ENCODE peak calls at places on chromosomes 4 and X, in five cellular contexts. O is HEK293T, A is choroid plexus epithelial cell, E is LoVo, U is SK-MEL-5. T is an unnamed sample.

GRCh38 chr4:25313194-25313895 is 771 bp downstream of the ZCCHC4 start:
- DNase-seq in O (peak; percentile 14), E (no peak), U (no peak), A (peak; percentile 13), T (no peak)

GRCh38 chr4:86595426-86595805 is 1.3 kb downstream of the PTPN13 start:
- DNase-seq in U (no peak), E (peak; percentile 48), A (no peak), O (peak; percentile 15), T (no peak)

GRCh38 chr4:36285784-36286480 is 4.5 kb downstream of the DTHD1 start:
- DNase-seq in O (no peak), U (no peak), A (no peak), E (peak; percentile 58), T (no peak)

GRCh38 chrX:2324116-2324515 is 176.7 kb downstream of the DHRSX start:
- DNase-seq in O (no peak), U (no peak), E (no peak), A (no peak), T (no peak)

GRCh38 chr4:88960576-88960975 is 96.4 kb downstream of the FAM13A start:
- DNase-seq in A (no peak), E (no peak), U (no peak), O (no peak), T (no peak)

GRCh38 chrX:40663880-40664630 is 16.7 kb upstream of the CXorf38 start:
- DNase-seq in A (peak; percentile 69), E (no peak), U (peak; percentile 53), O (peak; percentile 20), T (peak; percentile 17)

GRCh38 chr4:185534850-185535761 is at the start of gene PDLIM3:
- DNase-seq in E (peak; percentile 40), A (no peak), O (peak; percentile 76), U (peak; percentile 60), T (peak; percentile 51)

GRCh38 chr4:89563431-89563830 is 255.8 kb upstream of the GPRIN3 start:
- DNase-seq in O (no peak), A (peak; percentile 28), E (no peak), U (no peak), T (no peak)

GRCh38 chr4:101597204-101597603 is 193.3 kb upstream of the BANK1 start:
- DNase-seq in O (no peak), U (peak; percentile 26), A (no peak), E (peak; percentile 21), T (no peak)

GRCh38 chrX:129996120-129996519 is 13.7 kb downstream of the BCORL1 start:
- DNase-seq in E (no peak), U (no peak), O (no peak), A (peak; percentile 51), T (no peak)

GRCh38 chrX:151098996-151099395 is 77.4 kb upstream of the GPR50 start:
- DNase-seq in O (no peak), U (no peak), A (no peak), E (no peak), T (no peak)

GRCh38 chr4:156388826-156389225 is 435.2 kb upstream of the CTSO start:
- DNase-seq in A (peak; percentile 80), E (no peak), O (no peak), U (no peak), T (no peak)

GRCh38 chr4:6271701-6272465 is 2.2 kb downstream of the WFS1 start:
- DNase-seq in O (no peak), E (no peak), A (no peak), U (no peak), T (peak; percentile 79)

GRCh38 chr4:100838286-100838685 is 320.5 kb upstream of the EMCN start:
- DNase-seq in O (no peak), U (no peak), A (no peak), E (no peak), T (no peak)

GRCh38 chrX:46485897-46486296 is 59.3 kb downstream of the ZNF674 start:
- DNase-seq in O (no peak), A (no peak), E (no peak), U (peak; percentile 1), T (no peak)

GRCh38 chrX:11423362-11423818 is 130.2 kb downstream of the AMELX start:
- DNase-seq in A (peak; percentile 83), O (no peak), E (no peak), U (no peak), T (no peak)

GRCh38 chr4:61520688-61521160 is 320.6 kb downstream of the ADGRL3 start:
- DNase-seq in E (no peak), U (no peak), A (peak; percentile 64), O (no peak), T (no peak)

GRCh38 chrX:38768079-38768478 is 33.2 kb upstream of the MID1IP1 start:
- DNase-seq in O (peak; percentile 15), U (peak; percentile 46), A (peak; percentile 57), E (no peak), T (peak; percentile 15)

GRCh38 chr4:111991797-111992196 is 153.5 kb upstream of the FAM241A start:
- DNase-seq in U (peak; percentile 87), O (no peak), A (peak; percentile 76), E (peak; percentile 26), T (no peak)

GRCh38 chrX:38890963-38891362 is 89.7 kb downstream of the MID1IP1 start:
- DNase-seq in E (no peak), A (no peak), O (no peak), U (no peak), T (no peak)

GRCh38 chrX:154529206-154529612 is 13.2 kb upstream of the FAM3A start:
- DNase-seq in E (no peak), U (no peak), A (peak; percentile 49), O (no peak), T (no peak)

GRCh38 chrX:107711521-107712041 is 64.0 kb downstream of the TSC22D3 start:
- DNase-seq in E (no peak), O (no peak), U (no peak), A (peak; percentile 39), T (no peak)

GRCh38 chr4:73257995-73258667 is 467 bp downstream of the ANKRD17 start:
- DNase-seq in O (peak; percentile 31), E (peak; percentile 5), U (peak; percentile 26), A (peak; percentile 33), T (no peak)

GRCh38 chr4:78779280-78779679 is 3.1 kb downstream of the BMP2K start:
- DNase-seq in E (no peak), O (no peak), U (no peak), A (peak; percentile 46), T (no peak)

T was measured in T47D.